ENCODE peak calls at places on chromosomes 1 and 21, in six cellular contexts. L, B, M, Z, V and A are unnamed samples.

GRCh38 chr1:192809286-192810252 is 730 bp downstream of the RGS2 start:
- DNase-seq in L (no peak), V (no peak), Z (peak), M (no peak), B (peak), A (no peak)

GRCh38 chr1:217482356-217483102 is 148.4 kb downstream of the GPATCH2 start:
- DNase-seq in B (peak), M (no peak), L (no peak), V (peak), Z (no peak), A (no peak)

GRCh38 chr1:36524359-36525062 is 41.8 kb upstream of the CSF3R start:
- DNase-seq in B (no peak), M (no peak), L (peak), V (no peak), Z (no peak), A (peak)

GRCh38 chr21:45996311-45997204 is 15.0 kb downstream of the COL6A1 start:
- DNase-seq in Z (peak), L (peak), V (no peak), B (no peak), M (peak), A (peak)

GRCh38 chr1:109650609-109651008 is 5.3 kb upstream of the GSTM4 start:
- DNase-seq in V (no peak), Z (no peak), B (no peak), M (no peak), L (no peak), A (no peak)

GRCh38 chr1:24961961-24962861 is 32.1 kb upstream of the RUNX3 start:
- DNase-seq in V (no peak), B (peak), M (no peak), Z (no peak), L (no peak), A (no peak)

GRCh38 chr1:223810586-223810985 is 35.2 kb downstream of the TP53BP2 start:
- DNase-seq in B (no peak), V (no peak), Z (no peak), L (no peak), M (no peak), A (no peak)

GRCh38 chr1:14552246-14552970 is 46.1 kb upstream of the KAZN start:
- DNase-seq in M (no peak), B (no peak), L (no peak), V (no peak), Z (no peak), A (no peak)

GRCh38 chr1:78355646-78356045 is 135.1 kb upstream of the PTGFR start:
- DNase-seq in L (no peak), Z (no peak), B (no peak), V (no peak), M (no peak), A (no peak)

GRCh38 chr1:119987112-119987511 is 82.3 kb downstream of the NOTCH2 start:
- DNase-seq in M (no peak), B (peak), Z (peak), L (no peak), V (no peak), A (no peak)

GRCh38 chr1:234047113-234047512 is 142.6 kb downstream of the SLC35F3 start:
- DNase-seq in B (no peak), M (no peak), L (no peak), V (no peak), Z (no peak), A (no peak)

GRCh38 chr1:232149302-232150201 is 480.4 kb downstream of the SIPA1L2 start:
- DNase-seq in B (no peak), M (no peak), V (no peak), Z (no peak), L (no peak), A (no peak)

GRCh38 chr1:37574834-37575479 is 18.2 kb downstream of the DNALI1 start:
- DNase-seq in M (no peak), L (no peak), V (no peak), Z (no peak), B (no peak), A (peak)

GRCh38 chr1:212208978-212209644 is 76.1 kb upstream of the PPP2R5A start:
- DNase-seq in Z (no peak), B (no peak), V (no peak), M (no peak), L (no peak), A (no peak)

GRCh38 chr21:32549454-32549853 is 35.9 kb downstream of the TCP10L start:
- DNase-seq in M (no peak), Z (no peak), L (no peak), B (no peak), V (no peak), A (no peak)

GRCh38 chr21:31218830-31219608 is 125.0 kb downstream of the TIAM1 start:
- DNase-seq in Z (peak), L (peak), M (peak), B (no peak), V (peak), A (peak)

GRCh38 chr1:204348197-204348596 is 11.5 kb downstream of the PLEKHA6 start:
- DNase-seq in B (no peak), Z (no peak), M (no peak), L (no peak), V (no peak), A (no peak)

GRCh38 chr1:111628153-111628552 is 8.6 kb downstream of the RAP1A start:
- DNase-seq in M (no peak), V (no peak), L (no peak), B (no peak), Z (no peak), A (no peak)

GRCh38 chr1:1678581-1679380 is 13.8 kb downstream of the SLC35E2B start:
- DNase-seq in B (peak), Z (peak), V (no peak), L (peak), M (no peak), A (no peak)

GRCh38 chr1:201023517-201023902 is at the start of gene KIF21B:
- DNase-seq in V (no peak), L (no peak), Z (peak), M (peak), B (peak), A (peak)

GRCh38 chr1:242199861-242200458 is 201.1 kb upstream of the MAP1LC3C start:
- DNase-seq in Z (no peak), M (no peak), L (no peak), B (no peak), V (no peak), A (no peak)

GRCh38 chr1:66929999-66930822 is 5.4 kb downstream of the MIER1 start:
- DNase-seq in L (peak), M (peak), V (peak), Z (peak), B (peak), A (peak)

GRCh38 chr1:218362418-218363076 is 17.4 kb downstream of the TGFB2 start:
- DNase-seq in B (no peak), V (no peak), M (no peak), Z (no peak), L (no peak), A (no peak)

GRCh38 chr1:21251773-21252471 is 38.3 kb downstream of the ECE1 start:
- DNase-seq in M (peak), V (peak), Z (peak), B (no peak), L (no peak), A (peak)

GRCh38 chr1:51871351-51871975 is 7.1 kb downstream of the NRDC start:
- DNase-seq in Z (no peak), B (no peak), L (no peak), M (no peak), V (no peak), A (no peak)

GRCh38 chr1:185375583-185375982 is 58.5 kb upstream of the IVNS1ABP start:
- DNase-seq in M (no peak), V (no peak), L (no peak), B (peak), Z (peak), A (no peak)

GRCh38 chr1:151157067-151157531 is 650 bp downstream of the TNFAIP8L2 start:
- DNase-seq in Z (peak), M (no peak), V (no peak), L (no peak), B (peak), A (no peak)

GRCh38 chr1:117820694-117821381 is 108.6 kb downstream of the GDAP2 start:
- DNase-seq in B (no peak), V (no peak), M (no peak), Z (no peak), L (no peak), A (no peak)

GRCh38 chr1:30697977-30698376 is 25.4 kb downstream of the MATN1 start:
- DNase-seq in Z (no peak), B (no peak), V (no peak), L (no peak), M (peak), A (no peak)

GRCh38 chr1:103025858-103026409 is 82.4 kb downstream of the COL11A1 start:
- DNase-seq in M (no peak), Z (no peak), L (no peak), B (no peak), V (no peak), A (no peak)

GRCh38 chr1:66633128-66633527 is 99.2 kb downstream of the SGIP1 start:
- DNase-seq in V (no peak), M (no peak), B (no peak), L (no peak), Z (no peak), A (no peak)

GRCh38 chr1:51341876-51342496 is 11.6 kb upstream of the TTC39A start:
- DNase-seq in Z (no peak), L (no peak), V (no peak), B (peak), M (no peak), A (no peak)

GRCh38 chr1:219582310-219582709 is 30.6 kb downstream of the ZC3H11B start:
- DNase-seq in V (no peak), B (peak), L (no peak), M (no peak), Z (no peak), A (no peak)

GRCh38 chr1:225825078-225825477 is 15.2 kb downstream of the EPHX1 start:
- DNase-seq in B (no peak), V (no peak), M (no peak), Z (peak), L (no peak), A (no peak)

GRCh38 chr21:41560701-41561158 is 52.8 kb upstream of the TMPRSS2 start:
- DNase-seq in B (no peak), M (no peak), Z (no peak), L (no peak), V (no peak), A (no peak)
- TF ChIP-seq POLR2A in B (no peak), M (no peak), Z (no peak), L (no peak), V (no peak), A (no peak)

GRCh38 chr1:186473047-186473446 is 12.1 kb upstream of the PDC start:
- DNase-seq in Z (no peak), V (no peak), L (no peak), M (no peak), B (no peak), A (no peak)

GRCh38 chr1:186481303-186481888 is 20.5 kb upstream of the PDC start:
- DNase-seq in V (no peak), M (no peak), Z (no peak), L (no peak), B (no peak), A (no peak)

GRCh38 chr1:186474208-186474607 is 13.3 kb upstream of the PDC start:
- DNase-seq in Z (no peak), M (no peak), V (no peak), L (no peak), B (no peak), A (no peak)

GRCh38 chr1:186479162-186479561 is 18.2 kb upstream of the PDC start:
- DNase-seq in V (no peak), B (no peak), M (no peak), L (no peak), Z (no peak), A (no peak)

DNA sequence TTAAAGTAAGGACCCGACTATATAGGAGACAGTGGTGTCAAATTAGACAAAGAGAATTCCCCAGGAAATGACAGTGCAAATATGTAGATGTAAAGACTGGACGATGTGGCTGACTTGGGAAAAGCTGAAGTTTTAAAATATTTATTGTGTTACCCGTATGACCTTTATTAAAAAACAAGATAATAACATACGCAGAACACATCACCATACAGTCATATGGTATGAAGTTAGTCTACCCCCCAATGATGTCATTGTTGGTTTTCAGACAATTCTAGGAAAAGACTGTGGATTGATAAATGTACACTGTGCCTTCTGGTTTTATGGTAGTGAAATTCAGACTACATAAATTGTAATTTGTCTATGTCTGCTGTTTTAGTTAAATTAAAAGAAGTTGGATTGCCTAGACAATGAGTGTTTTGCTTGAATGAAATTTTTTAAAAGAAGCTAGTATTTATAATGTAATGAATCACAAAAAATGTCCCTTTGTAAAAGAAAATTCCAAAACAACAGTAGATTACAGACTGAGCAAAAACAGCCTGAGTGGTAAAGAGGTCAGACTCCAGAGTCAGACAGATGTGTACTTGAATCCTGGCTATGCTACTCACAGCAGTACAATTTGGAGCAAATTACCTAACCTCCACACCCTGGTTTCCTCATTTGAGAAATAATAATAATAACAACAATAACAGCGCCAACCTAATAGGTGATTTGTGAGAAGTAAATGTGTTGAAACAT is 15.6 kb upstream of the PDC start:
- DNase-seq in V (no peak), L (no peak), B (no peak), Z (no peak), M (no peak), A (no peak)
- TF ChIP-seq CTCF in V (no peak), L (no peak), B (no peak), Z (no peak), M (no peak), A (no peak)

GRCh38 chr1:63367218-63368103 is at the start of gene ALG6:
- DNase-seq in V (peak), B (peak), L (peak), Z (peak), M (peak), A (peak)
- TF ChIP-seq POLR2A in V (peak), B (peak), L (no peak), Z (peak), M (no peak), A (no peak)

GRCh38 chr1:198350456-198350855 is 190.0 kb downstream of the ATP6V1G3 start:
- DNase-seq in Z (no peak), B (no peak), V (no peak), L (no peak), M (no peak), A (no peak)
- TF ChIP-seq CTCF in Z (no peak), B (no peak), V (peak), L (no peak), M (no peak), A (no peak)

DNA sequence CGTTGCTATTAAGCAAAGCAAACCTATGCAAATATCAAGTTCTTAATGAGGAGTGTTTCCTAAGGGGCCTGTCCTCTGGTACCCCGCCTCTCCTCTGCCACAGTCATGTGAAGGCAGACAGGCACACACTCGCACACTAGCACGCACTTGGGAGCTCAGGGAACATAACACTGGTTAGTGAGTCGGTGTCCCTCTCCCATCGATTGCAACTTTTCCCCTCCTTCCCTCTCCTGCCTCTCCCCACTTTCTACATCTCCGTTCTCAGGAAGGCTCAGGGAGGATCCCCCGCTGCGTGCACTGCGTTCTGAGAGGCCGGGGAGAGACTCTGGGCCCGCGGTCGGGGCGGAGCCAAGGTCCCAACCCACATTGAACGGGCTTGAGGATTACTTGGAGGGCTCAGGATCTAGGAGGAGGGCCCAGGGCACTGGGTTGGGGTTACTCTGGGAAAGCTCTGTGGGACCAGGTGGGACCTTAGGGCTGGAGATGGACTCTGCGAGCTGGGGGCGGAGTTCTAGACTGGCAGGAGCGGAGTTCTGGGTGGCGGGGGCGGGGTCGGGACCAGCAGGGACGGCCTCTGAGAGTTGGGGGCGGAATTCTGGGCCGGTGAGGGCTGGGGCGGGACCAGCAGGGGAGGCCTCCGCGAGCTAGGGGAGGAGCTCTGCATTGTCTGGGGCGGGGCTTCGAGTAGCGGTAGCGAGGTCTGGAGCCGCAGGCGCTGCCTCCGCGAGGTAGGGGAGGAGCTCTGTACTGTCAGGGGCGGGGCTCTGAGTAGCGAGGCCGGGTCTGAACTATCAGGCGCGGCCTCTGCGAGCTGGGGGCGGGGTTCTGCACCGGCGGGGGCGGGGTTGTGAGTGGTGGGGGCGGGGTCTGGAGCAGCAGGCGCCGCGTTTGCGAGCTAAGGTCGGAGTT is 533 bp upstream of the LEPR start:
- DNase-seq in Z (peak), V (peak), B (peak), M (peak), L (peak), A (peak)
- TF ChIP-seq POLR2A in Z (peak), V (peak), B (peak), M (peak), L (no peak), A (no peak)

GRCh38 chr1:169514566-169515270 is 29.0 kb upstream of the SLC19A2 start:
- DNase-seq in B (no peak), M (no peak), Z (no peak), V (no peak), L (no peak), A (no peak)

GRCh38 chr1:169517544-169518186 is 31.9 kb upstream of the SLC19A2 start:
- DNase-seq in L (no peak), Z (no peak), V (no peak), B (no peak), M (no peak), A (no peak)

GRCh38 chr1:169511339-169512028 is 25.7 kb upstream of the SLC19A2 start:
- DNase-seq in M (peak), V (no peak), B (no peak), Z (no peak), L (no peak), A (no peak)

GRCh38 chr1:169513208-169513607 is 27.5 kb upstream of the SLC19A2 start:
- DNase-seq in B (peak), M (no peak), Z (peak), L (no peak), V (no peak), A (no peak)

DNA sequence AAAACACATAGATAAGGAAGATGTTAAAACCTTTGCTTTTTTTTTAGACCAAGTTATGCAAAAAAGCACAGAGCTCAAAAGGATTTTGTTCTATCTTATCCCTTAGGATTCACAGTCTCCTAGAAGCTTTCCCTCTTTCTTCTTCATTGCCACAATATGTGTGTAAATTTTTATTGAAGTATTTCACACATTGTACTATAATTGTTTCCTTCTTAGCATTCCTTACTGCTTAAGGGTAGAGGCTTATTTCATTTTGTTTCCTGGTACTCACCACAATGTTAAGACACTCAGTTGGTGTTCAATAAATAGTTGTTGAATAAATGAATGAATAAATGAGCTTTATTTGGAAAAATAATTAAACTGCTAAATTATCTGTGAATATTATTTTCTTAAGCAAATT is 29.9 kb upstream of the SLC19A2 start:
- DNase-seq in B (no peak), L (no peak), V (no peak), Z (no peak), M (no peak), A (no peak)
- TF ChIP-seq CTCF in B (no peak), L (no peak), V (no peak), Z (no peak), M (no peak), A (no peak)

GRCh38 chr1:23525558-23526174 is 5.4 kb downstream of the E2F2 start:
- DNase-seq in B (no peak), M (no peak), Z (no peak), L (no peak), V (no peak), A (no peak)

GRCh38 chr1:23522244-23523013 is 8.6 kb downstream of the E2F2 start:
- DNase-seq in V (no peak), M (no peak), B (peak), Z (peak), L (no peak), A (no peak)

GRCh38 chr1:23524163-23524562 is 6.9 kb downstream of the E2F2 start:
- DNase-seq in M (no peak), V (no peak), Z (no peak), B (no peak), L (no peak), A (no peak)

GRCh38 chr1:23526329-23527041 is 4.5 kb downstream of the E2F2 start:
- DNase-seq in Z (no peak), V (no peak), B (no peak), L (no peak), M (no peak), A (no peak)

GRCh38 chr1:23524716-23525401 is 6.2 kb downstream of the E2F2 start:
- DNase-seq in V (no peak), Z (no peak), B (peak), L (no peak), M (no peak), A (no peak)
- TF ChIP-seq POLR2A in V (no peak), Z (no peak), B (no peak), L (no peak), M (no peak), A (no peak)

GRCh38 chr1:156490401-156491032 is 10.1 kb downstream of the MEF2D start:
- DNase-seq in B (peak), V (no peak), M (peak), Z (no peak), L (no peak), A (no peak)
- TF ChIP-seq CTCF in B (no peak), V (peak), M (peak), Z (peak), L (no peak), A (no peak)